ENCODE peak calls at places on chromosome 3, in seven cellular contexts. Y is BJ, Q is Peyer's patch, W is uterus, R is fibroblast of mammary gland, L is natural killer cell, E is AG04449. A is an unnamed sample.

GRCh38 chr3:87309601-87310000 is 33.2 kb upstream of the POU1F1 start:
- DNase-seq in Y (no peak), Q (no peak), W (no peak), R (no peak), L (no peak), E (no peak), A (no peak)

GRCh38 chr3:14169871-14170270 is 8.5 kb downstream of the XPC start:
- DNase-seq in Y (no peak), Q (no peak), W (no peak), R (peak; percentile 20), L (no peak), E (no peak), A (no peak)

GRCh38 chr3:134312072-134312872 is 61.6 kb upstream of the RYK start:
- DNase-seq in Y (no peak), Q (no peak), W (no peak), R (peak; percentile 66), L (no peak), E (no peak), A (peak; percentile 51)

GRCh38 chr3:180804871-180805430 is 107.5 kb upstream of the FXR1 start:
- DNase-seq in Y (no peak), Q (no peak), W (no peak), R (peak; percentile 49), L (no peak), E (peak; percentile 16), A (peak; percentile 50)

GRCh38 chr3:56923546-56924224 is 121.9 kb upstream of the ARHGEF3 start:
- DNase-seq in Y (no peak), Q (no peak), W (peak; percentile 52), R (peak; percentile 40), L (no peak), E (no peak), A (peak; percentile 69)

GRCh38 chr3:108106031-108106430 is 15.2 kb upstream of the CD47 start:
- DNase-seq in Y (no peak), Q (no peak), W (no peak), R (peak; percentile 84), L (no peak), E (no peak), A (no peak)

GRCh38 chr3:56823421-56823926 is 21.7 kb upstream of the ARHGEF3 start:
- DNase-seq in Y (no peak), Q (no peak), W (no peak), R (no peak), L (no peak), E (no peak), A (no peak)

GRCh38 chr3:98333989-98334606 is 19.6 kb upstream of the OR5K4 start:
- DNase-seq in Y (no peak), Q (no peak), W (no peak), R (peak; percentile 61), L (no peak), E (no peak), A (no peak)

GRCh38 chr3:171193693-171194092 is 167.2 kb upstream of the SLC2A2 start:
- DNase-seq in Y (no peak), Q (no peak), W (no peak), R (no peak), L (no peak), E (no peak), A (no peak)

GRCh38 chr3:76369170-76369569 is 583.8 kb upstream of the ZNF717 start:
- DNase-seq in Y (no peak), Q (no peak), W (no peak), R (no peak), L (no peak), E (peak; percentile 10), A (no peak)

GRCh38 chr3:52848617-52849016 is 13.8 kb upstream of the MUSTN1 start:
- DNase-seq in Y (peak; percentile 35), Q (no peak), W (no peak), R (peak; percentile 80), L (no peak), E (peak; percentile 45), A (no peak)

GRCh38 chr3:38960953-38961622 is 90.7 kb downstream of the SCN11A start:
- DNase-seq in Y (peak; percentile 6), Q (no peak), W (no peak), R (peak; percentile 45), L (no peak), E (no peak), A (peak; percentile 65)

GRCh38 chr3:193057616-193058015 is 140.0 kb upstream of the MB21D2 start:
- DNase-seq in Y (no peak), Q (no peak), W (no peak), R (no peak), L (no peak), E (no peak), A (no peak)

GRCh38 chr3:29079358-29079757 is 201.5 kb upstream of the RBMS3 start:
- DNase-seq in Y (no peak), Q (no peak), W (no peak), R (peak; percentile 20), L (no peak), E (no peak), A (no peak)

GRCh38 chr3:126112531-126113237 is 28.8 kb upstream of the SLC41A3 start:
- DNase-seq in Y (no peak), Q (peak; percentile 43), W (no peak), R (no peak), L (peak; percentile 7), E (no peak), A (no peak)

GRCh38 chr3:16765661-16766060 is 119.1 kb upstream of the PLCL2 start:
- DNase-seq in Y (no peak), Q (no peak), W (no peak), R (no peak), L (no peak), E (no peak), A (no peak)

GRCh38 chr3:16768956-16769355 is 115.8 kb upstream of the PLCL2 start:
- DNase-seq in Y (no peak), Q (no peak), W (no peak), R (no peak), L (no peak), E (no peak), A (no peak)

GRCh38 chr3:16769525-16769924 is 115.2 kb upstream of the PLCL2 start:
- DNase-seq in Y (no peak), Q (no peak), W (no peak), R (no peak), L (no peak), E (no peak), A (no peak)

GRCh38 chr3:16770021-16770420 is 114.7 kb upstream of the PLCL2 start:
- DNase-seq in Y (no peak), Q (no peak), W (no peak), R (peak; percentile 29), L (no peak), E (no peak), A (no peak)

GRCh38 chr3:16767006-16767405 is 117.7 kb upstream of the PLCL2 start:
- DNase-seq in Y (no peak), Q (no peak), W (no peak), R (peak; percentile 34), L (no peak), E (no peak), A (no peak)
- TF ChIP-seq CTCF in Y (peak; percentile 8), Q (no peak), W (no peak), R (peak; percentile 15), L (no peak), E (no peak), A (no peak)

GRCh38 chr3:131047582-131047981 is 20.9 kb downstream of the NEK11 start:
- DNase-seq in Y (no peak), Q (no peak), W (no peak), R (no peak), L (no peak), E (no peak), A (no peak)

GRCh38 chr3:131048030-131048429 is 21.4 kb downstream of the NEK11 start:
- DNase-seq in Y (no peak), Q (no peak), W (no peak), R (no peak), L (no peak), E (no peak), A (no peak)

GRCh38 chr3:131053021-131053420 is 26.3 kb downstream of the NEK11 start:
- DNase-seq in Y (no peak), Q (no peak), W (no peak), R (peak; percentile 30), L (no peak), E (no peak), A (no peak)
- TF ChIP-seq CTCF in Y (peak; percentile 32), Q (no peak), W (no peak), R (peak; percentile 42), L (no peak), E (no peak), A (no peak)

GRCh38 chr3:55013145-55013544 is 85.3 kb upstream of the LRTM1 start:
- DNase-seq in Y (no peak), Q (no peak), W (no peak), R (peak; percentile 67), L (no peak), E (no peak), A (no peak)
- TF ChIP-seq CTCF in Y (no peak), Q (no peak), W (no peak), R (peak; percentile 40), L (no peak), E (peak; percentile 35), A (no peak)

DNA sequence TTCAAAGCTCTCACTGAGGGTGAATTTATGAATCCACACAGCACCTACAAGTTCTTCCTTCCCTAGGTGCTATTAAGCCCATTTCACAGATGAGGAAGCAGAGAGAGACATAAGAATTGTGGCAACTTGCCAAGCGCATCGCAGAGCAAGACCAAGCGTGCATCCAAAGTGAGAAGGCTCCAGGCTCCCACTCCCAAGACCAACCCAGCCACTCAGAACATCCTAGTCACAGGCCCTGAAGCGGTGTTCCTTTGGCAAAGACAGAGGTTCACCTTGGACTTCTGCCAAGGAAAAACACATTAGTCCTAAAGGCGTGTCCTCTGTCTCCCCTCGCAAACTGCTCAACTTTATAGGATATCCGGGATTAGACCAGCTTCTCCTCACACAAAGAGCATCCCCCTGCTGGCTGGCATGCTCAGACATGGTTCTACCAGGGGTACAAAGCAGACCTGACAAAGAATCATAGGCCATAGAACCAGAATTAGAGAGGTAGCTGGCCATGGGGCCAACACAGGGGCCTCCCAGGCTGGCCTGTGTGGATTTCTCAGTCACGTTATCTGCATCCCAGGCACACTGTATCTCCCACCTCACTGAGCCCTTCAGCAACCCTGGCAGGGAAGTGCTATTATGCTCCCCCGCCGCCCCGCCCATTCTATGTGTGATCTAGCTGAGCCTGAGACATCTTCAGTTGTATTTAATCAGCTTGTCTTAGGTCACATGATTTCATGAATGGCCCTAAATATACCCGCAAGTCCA is 160.2 kb downstream of the FOXP1 start:
- DNase-seq in Y (no peak), Q (no peak), W (peak; percentile 33), R (peak; percentile 24), L (no peak), E (no peak), A (no peak)
- TF ChIP-seq CTCF in Y (no peak), Q (no peak), W (no peak), R (no peak), L (no peak), E (no peak), A (no peak)

DNA sequence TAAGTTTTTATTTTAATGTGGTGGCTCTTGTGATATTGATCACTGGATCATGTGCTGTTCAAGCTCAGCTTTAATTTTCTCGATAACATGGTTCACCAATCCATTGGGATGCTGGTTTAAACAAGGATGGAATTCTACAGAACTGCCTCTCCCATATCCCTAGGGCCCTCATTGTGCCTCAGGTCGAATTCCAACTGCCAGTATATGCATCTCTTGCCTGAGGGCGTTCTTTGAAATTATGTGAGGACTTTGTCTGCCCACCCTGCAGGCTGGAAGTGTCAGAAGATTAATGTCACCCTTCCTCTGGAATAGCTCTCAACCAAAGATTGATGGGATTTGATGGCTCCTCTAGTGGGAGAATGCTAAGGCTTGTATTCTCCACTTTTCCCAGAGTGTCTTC is 175.6 kb upstream of the GALNT15 start:
- DNase-seq in Y (no peak), Q (no peak), W (no peak), R (no peak), L (no peak), E (no peak), A (no peak)
- TF ChIP-seq CTCF in Y (no peak), Q (no peak), W (no peak), R (no peak), L (no peak), E (no peak), A (no peak)